ENCODE peak calls at places on chromosomes 3 and 15, in five cellular contexts. M, S, W, A and L are unnamed samples.

GRCh38 chr15:71752604-71753289 is 57.6 kb upstream of the NR2E3 start:
- DNase-seq in M (peak), S (no peak), W (no peak), A (no peak), L (peak)

GRCh38 chr15:71386448-71387236 is 271.4 kb downstream of the THSD4 start:
- DNase-seq in M (peak), S (no peak), W (no peak), A (no peak), L (no peak)

GRCh38 chr15:48680841-48681240 is 35.3 kb upstream of the FBN1 start:
- DNase-seq in M (peak), S (no peak), W (no peak), A (no peak), L (peak)

GRCh38 chr15:31359722-31360111 is 33.1 kb downstream of the KLF13 start:
- DNase-seq in M (no peak), S (no peak), W (no peak), A (no peak), L (no peak)

GRCh38 chr3:129793947-129794318 is 99.6 kb downstream of the TMCC1 start:
- DNase-seq in M (no peak), S (no peak), W (no peak), A (no peak), L (no peak)

GRCh38 chr15:51335538-51335961 is 2.8 kb downstream of the CYP19A1 start:
- DNase-seq in M (no peak), S (no peak), W (no peak), A (no peak), L (no peak)

GRCh38 chr3:96202181-96202580 is 612.2 kb upstream of the EPHA6 start:
- DNase-seq in M (no peak), S (no peak), W (no peak), A (no peak), L (no peak)

GRCh38 chr15:66498501-66499386 is 1.2 kb upstream of the SNAPC5 start:
- DNase-seq in M (peak), S (no peak), W (no peak), A (no peak), L (peak)

GRCh38 chr3:10306156-10306555 is 13.4 kb upstream of the GHRL start:
- DNase-seq in M (no peak), S (no peak), W (no peak), A (no peak), L (no peak)

GRCh38 chr3:141485578-141486415 is 1.0 kb upstream of the RASA2 start:
- DNase-seq in M (peak), S (no peak), W (no peak), A (no peak), L (peak)